ENCODE peak calls at places on chromosomes 16 and 17, in four cellular contexts. One of them, this sample, is unnamed.

GRCh38 chr17:15106540-15106939 is 158.6 kb downstream of the PMP22 start:
- DNase-seq in naive thymus-derived CD4-positive, alpha-beta T cell: no peak
- DNase-seq in uterus: no peak
- DNase-seq in fibroblast of lung: no peak
- DNase-seq in this sample: no peak

GRCh38 chr17:48052956-48053757 is 5.0 kb downstream of the NFE2L1 start:
- DNase-seq in naive thymus-derived CD4-positive, alpha-beta T cell: no peak
- DNase-seq in uterus: peak; percentile 83
- DNase-seq in fibroblast of lung: peak; percentile 47
- DNase-seq in this sample: peak; percentile 48

GRCh38 chr17:61862105-61862574 is 1.2 kb downstream of the BRIP1 start:
- DNase-seq in naive thymus-derived CD4-positive, alpha-beta T cell: no peak
- DNase-seq in fibroblast of lung: peak; percentile 39
- DNase-seq in uterus: no peak
- DNase-seq in this sample: no peak

GRCh38 chr16:508884-509736 is 18.4 kb upstream of the CAPN15 start:
- DNase-seq in naive thymus-derived CD4-positive, alpha-beta T cell: no peak
- DNase-seq in fibroblast of lung: no peak
- DNase-seq in uterus: no peak
- DNase-seq in this sample: no peak

GRCh38 chr17:39794249-39794970 is 56.7 kb downstream of the GRB7 start:
- DNase-seq in naive thymus-derived CD4-positive, alpha-beta T cell: no peak
- DNase-seq in fibroblast of lung: no peak
- DNase-seq in uterus: no peak
- DNase-seq in this sample: no peak

GRCh38 chr16:20910781-20911321 is 10.3 kb downstream of the LYRM1 start:
- DNase-seq in uterus: no peak
- DNase-seq in fibroblast of lung: peak; percentile 88
- DNase-seq in naive thymus-derived CD4-positive, alpha-beta T cell: no peak
- DNase-seq in this sample: no peak

GRCh38 chr16:17316005-17316404 is 154.8 kb downstream of the XYLT1 start:
- DNase-seq in naive thymus-derived CD4-positive, alpha-beta T cell: no peak
- DNase-seq in fibroblast of lung: no peak
- DNase-seq in uterus: no peak
- DNase-seq in this sample: no peak

GRCh38 chr16:83187404-83187803 is 560.6 kb downstream of the CDH13 start:
- DNase-seq in fibroblast of lung: peak; percentile 65
- DNase-seq in naive thymus-derived CD4-positive, alpha-beta T cell: peak; percentile 21
- DNase-seq in uterus: no peak
- DNase-seq in this sample: no peak

GRCh38 chr17:69853533-69854262 is 221.3 kb upstream of the KCNJ16 start:
- DNase-seq in uterus: no peak
- DNase-seq in fibroblast of lung: no peak
- DNase-seq in naive thymus-derived CD4-positive, alpha-beta T cell: no peak
- DNase-seq in this sample: peak; percentile 13

GRCh38 chr17:37489197-37490001 is at the start of gene DUSP14:
- DNase-seq in fibroblast of lung: peak; percentile 75
- DNase-seq in naive thymus-derived CD4-positive, alpha-beta T cell: peak; percentile 85
- DNase-seq in uterus: peak; percentile 69
- DNase-seq in this sample: peak; percentile 88

GRCh38 chr17:40177275-40177874 is at the start of gene RAPGEFL1:
- DNase-seq in fibroblast of lung: peak; percentile 53
- DNase-seq in uterus: peak; percentile 75
- DNase-seq in naive thymus-derived CD4-positive, alpha-beta T cell: peak; percentile 81
- DNase-seq in this sample: no peak

GRCh38 chr17:58302919-58303551 is 22.3 kb upstream of the MPO start:
- DNase-seq in uterus: no peak
- DNase-seq in naive thymus-derived CD4-positive, alpha-beta T cell: no peak
- DNase-seq in fibroblast of lung: no peak
- DNase-seq in this sample: no peak

GRCh38 chr17:83153681-83154310 is 74.4 kb downstream of the METRNL start:
- DNase-seq in naive thymus-derived CD4-positive, alpha-beta T cell: no peak
- DNase-seq in uterus: no peak
- DNase-seq in fibroblast of lung: no peak
- DNase-seq in this sample: no peak
- H3K9me3 ChIP-seq in naive thymus-derived CD4-positive, alpha-beta T cell: no peaks in the 10 kb centered on the region
- H3K9me3 ChIP-seq in uterus: no peaks in the 10 kb centered on the region
- H3K9me3 ChIP-seq in fibroblast of lung: no peaks in the 10 kb centered on the region
- H3K9me3 ChIP-seq in this sample: peaks cover under 1% of the 10 kb centered on the region

GRCh38 chr16:28241924-28242323 is 30.2 kb upstream of the XPO6 start:
- DNase-seq in fibroblast of lung: no peak
- DNase-seq in uterus: no peak
- DNase-seq in naive thymus-derived CD4-positive, alpha-beta T cell: no peak
- DNase-seq in this sample: no peak
- H3K4me3 ChIP-seq in fibroblast of lung: no peak overlapping the region
- H3K4me3 ChIP-seq in uterus: no peak overlapping the region
- H3K4me3 ChIP-seq in naive thymus-derived CD4-positive, alpha-beta T cell: no peak overlapping the region
- H3K4me3 ChIP-seq in this sample: no peak overlapping the region

DNA sequence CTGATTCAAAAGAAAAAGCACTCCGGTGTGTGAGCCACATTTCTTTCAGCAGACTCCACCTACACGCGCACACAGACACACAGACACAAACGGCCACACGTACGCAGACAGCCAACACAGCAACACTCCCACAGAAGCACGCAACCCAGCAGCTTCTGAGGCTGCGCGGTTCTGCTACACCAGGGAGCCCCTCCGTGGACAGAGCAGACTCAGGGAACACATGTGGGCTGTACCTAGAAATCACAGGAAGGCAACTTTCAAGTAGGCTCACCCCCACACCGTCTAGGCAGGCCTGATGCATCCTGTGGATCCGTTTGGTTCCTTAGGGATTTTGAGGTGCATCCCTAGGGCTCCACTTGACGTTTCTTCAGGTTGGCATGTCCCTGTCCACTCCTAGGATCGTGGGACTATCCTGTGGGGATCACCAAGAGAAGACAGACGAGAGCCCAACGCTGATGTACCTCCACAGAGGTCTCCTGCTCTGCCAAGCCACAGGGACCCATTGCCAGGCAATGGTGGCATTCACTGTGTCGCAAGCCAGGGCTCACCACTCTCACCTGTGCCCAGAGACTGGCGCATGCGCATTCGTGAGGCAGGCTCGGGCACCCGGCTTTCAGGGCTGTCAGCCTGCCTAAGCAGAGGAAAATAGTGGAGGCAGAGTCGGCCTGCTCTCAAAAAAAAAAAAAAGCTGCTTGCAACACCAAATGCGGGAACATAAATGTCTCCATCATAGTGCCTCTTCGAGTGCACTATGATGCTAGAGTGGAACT is 2333.3 kb downstream of the TP53TG3F start:
- DNase-seq in naive thymus-derived CD4-positive, alpha-beta T cell: no peak
- DNase-seq in uterus: no peak
- DNase-seq in fibroblast of lung: no peak
- DNase-seq in this sample: no peak
- H3K9me3 ChIP-seq in naive thymus-derived CD4-positive, alpha-beta T cell: no peaks in the 10 kb centered on the region
- H3K9me3 ChIP-seq in uterus: no peaks in the 10 kb centered on the region
- H3K9me3 ChIP-seq in fibroblast of lung: no peaks in the 10 kb centered on the region
- H3K9me3 ChIP-seq in this sample: no peaks in the 10 kb centered on the region

DNA sequence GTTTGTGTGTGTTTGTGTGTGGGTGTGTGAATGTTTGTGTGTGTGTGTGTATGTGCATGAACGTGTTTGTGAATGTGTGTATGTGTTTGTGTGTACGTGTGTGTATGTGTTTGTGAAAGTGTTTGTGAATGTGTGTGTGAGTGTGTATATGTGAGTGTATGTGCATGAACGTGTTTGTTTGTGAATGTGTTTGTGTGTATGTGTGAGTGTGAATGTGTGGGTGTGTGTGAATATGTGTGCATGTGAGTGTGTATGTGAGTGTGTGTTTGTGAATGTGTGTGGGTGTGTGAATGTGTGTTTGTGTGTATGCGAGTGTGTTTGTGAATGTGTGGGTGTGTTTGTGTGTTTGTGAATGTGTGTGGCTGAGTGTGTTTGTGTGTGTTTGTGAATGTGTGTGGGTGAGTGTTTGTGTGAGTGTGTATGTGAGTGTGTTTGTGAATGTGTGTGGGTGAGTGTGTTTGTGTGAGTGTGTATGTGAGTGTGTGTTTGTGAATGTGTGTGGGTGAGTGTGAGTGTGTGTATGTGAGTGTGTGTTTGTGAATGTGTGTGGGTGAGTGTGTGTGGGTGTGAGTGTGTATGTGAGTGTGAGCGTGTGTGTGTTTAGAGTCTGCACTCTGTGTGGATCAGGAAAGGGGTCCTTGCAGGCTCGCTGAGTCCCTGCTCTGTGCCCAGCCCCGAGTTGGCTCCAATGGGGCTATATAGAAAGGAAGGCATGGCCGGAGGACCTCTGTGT is 890 bp upstream of the CD300A start:
- DNase-seq in uterus: no peak
- DNase-seq in naive thymus-derived CD4-positive, alpha-beta T cell: no peak
- DNase-seq in fibroblast of lung: no peak
- DNase-seq in this sample: no peak
- H3K4me3 ChIP-seq in uterus: no peak overlapping the region
- H3K4me3 ChIP-seq in naive thymus-derived CD4-positive, alpha-beta T cell: peak overlapping the region; percentile 66
- H3K4me3 ChIP-seq in fibroblast of lung: no peak overlapping the region
- H3K4me3 ChIP-seq in this sample: no peak overlapping the region

DNA sequence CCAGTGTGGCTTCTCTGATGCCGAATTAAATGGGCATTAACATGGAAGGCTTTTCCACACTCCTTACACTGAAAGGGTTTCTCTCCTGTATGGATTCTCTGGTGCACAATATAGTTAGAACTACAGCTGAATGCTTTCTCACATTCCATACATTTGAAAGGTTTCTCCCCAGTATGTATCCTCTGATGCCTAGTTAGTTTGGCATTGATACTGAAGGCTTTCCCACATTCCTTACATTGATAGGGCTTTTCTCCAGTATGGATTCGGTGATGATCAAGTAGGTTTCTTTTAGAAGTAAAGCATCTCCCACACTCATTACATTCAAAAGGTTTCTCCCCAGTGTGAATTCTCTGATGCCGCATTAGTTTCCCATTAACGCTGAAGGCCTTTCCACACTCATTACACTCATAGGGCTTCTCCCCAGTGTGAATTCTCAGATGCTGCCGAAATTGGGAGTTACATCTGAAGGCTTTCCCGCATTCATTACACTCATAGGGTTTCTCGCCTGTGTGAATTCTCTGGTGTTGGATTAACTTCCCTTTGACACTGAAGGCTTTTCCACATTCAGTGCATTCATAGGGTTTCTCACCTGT is 6.5 kb upstream of the TLE7 start:
- DNase-seq in naive thymus-derived CD4-positive, alpha-beta T cell: no peak
- DNase-seq in fibroblast of lung: no peak
- DNase-seq in uterus: no peak
- DNase-seq in this sample: no peak
- H3K9me3 ChIP-seq in naive thymus-derived CD4-positive, alpha-beta T cell: peaks cover 11% of the 10 kb centered on the region
- H3K9me3 ChIP-seq in fibroblast of lung: peaks cover 14% of the 10 kb centered on the region
- H3K9me3 ChIP-seq in uterus: no peaks in the 10 kb centered on the region
- H3K9me3 ChIP-seq in this sample: peaks cover 16% of the 10 kb centered on the region

GRCh38 chr17:19647697-19648474 is 665 bp upstream of the ALDH3A2 start:
- DNase-seq in uterus: peak; percentile 70
- DNase-seq in fibroblast of lung: peak; percentile 68
- DNase-seq in naive thymus-derived CD4-positive, alpha-beta T cell: peak; percentile 47
- DNase-seq in this sample: peak; percentile 72
- H3K4me3 ChIP-seq in uterus: peak overlapping the region; percentile 67
- H3K4me3 ChIP-seq in fibroblast of lung: peak overlapping the region; percentile 79
- H3K4me3 ChIP-seq in naive thymus-derived CD4-positive, alpha-beta T cell: peak overlapping the region; percentile 90
- H3K4me3 ChIP-seq in this sample: peak overlapping the region; percentile 60

DNA sequence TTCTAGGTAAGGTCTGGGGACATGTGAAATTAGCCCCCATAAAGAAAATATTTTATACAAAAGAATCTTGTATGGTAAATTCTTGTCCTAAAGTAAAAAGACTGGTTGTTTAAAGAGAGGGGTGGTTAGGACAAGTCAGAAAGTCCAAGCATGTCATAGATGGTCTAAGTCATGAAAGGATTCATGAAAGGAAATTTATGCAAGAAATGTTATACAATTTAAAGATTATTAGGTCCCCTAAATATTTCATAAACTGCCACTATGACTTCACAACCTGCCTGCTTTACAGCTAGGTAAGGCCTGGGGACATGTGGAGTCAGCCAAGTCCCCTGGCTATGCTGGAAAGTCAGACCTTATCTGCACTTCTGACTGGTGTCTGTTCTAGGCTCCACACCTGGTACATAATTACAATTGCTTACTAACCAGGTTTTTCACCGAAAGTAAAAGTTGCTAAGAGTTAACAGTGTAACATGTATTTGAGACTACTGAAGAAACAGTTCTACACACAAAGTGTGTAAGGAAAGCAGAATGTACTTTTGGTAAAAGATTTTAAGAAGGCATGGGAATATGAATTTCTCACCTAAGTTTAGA is 17.0 kb downstream of the N4BP1 start:
- DNase-seq in uterus: no peak
- DNase-seq in naive thymus-derived CD4-positive, alpha-beta T cell: no peak
- DNase-seq in fibroblast of lung: no peak
- DNase-seq in this sample: no peak
- H3K9me3 ChIP-seq in uterus: no peaks in the 10 kb centered on the region
- H3K9me3 ChIP-seq in naive thymus-derived CD4-positive, alpha-beta T cell: no peaks in the 10 kb centered on the region
- H3K9me3 ChIP-seq in fibroblast of lung: no peaks in the 10 kb centered on the region
- H3K9me3 ChIP-seq in this sample: peaks cover 17% of the 10 kb centered on the region

DNA sequence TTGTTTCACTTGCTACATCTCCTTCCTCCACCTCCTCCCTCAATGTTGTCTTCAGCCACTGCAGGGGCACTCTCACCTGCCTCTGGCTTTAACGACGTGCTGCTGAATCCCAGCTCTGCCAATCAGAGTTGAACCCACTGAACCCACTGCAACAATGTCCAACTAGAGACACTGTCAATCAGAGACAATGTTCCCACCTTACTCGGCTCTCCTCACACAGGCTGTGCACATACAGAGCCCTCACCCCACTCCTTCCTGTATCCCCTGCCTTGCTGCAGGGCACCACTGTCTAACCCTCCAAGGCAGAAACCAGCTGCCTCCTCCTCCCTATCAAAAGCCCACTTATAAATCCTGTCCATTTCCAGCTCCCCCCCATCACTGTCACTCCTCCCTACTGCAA is 58.7 kb downstream of the ANKRD11 start:
- DNase-seq in naive thymus-derived CD4-positive, alpha-beta T cell: no peak
- DNase-seq in uterus: no peak
- DNase-seq in fibroblast of lung: no peak
- DNase-seq in this sample: no peak
- H3K4me3 ChIP-seq in naive thymus-derived CD4-positive, alpha-beta T cell: no peak overlapping the region
- H3K4me3 ChIP-seq in uterus: no peak overlapping the region
- H3K4me3 ChIP-seq in fibroblast of lung: peak overlapping the region; percentile 19
- H3K4me3 ChIP-seq in this sample: no peak overlapping the region

GRCh38 chr17:27088767-27089078 is 205.2 kb upstream of the WSB1 start:
- DNase-seq in naive thymus-derived CD4-positive, alpha-beta T cell: no peak
- DNase-seq in fibroblast of lung: no peak
- DNase-seq in uterus: no peak
- DNase-seq in this sample: no peak

GRCh38 chr17:27087935-27088766 is 205.8 kb upstream of the WSB1 start:
- DNase-seq in naive thymus-derived CD4-positive, alpha-beta T cell: no peak
- DNase-seq in uterus: no peak
- DNase-seq in fibroblast of lung: no peak
- DNase-seq in this sample: no peak

GRCh38 chr17:27086526-27086925 is 207.4 kb upstream of the WSB1 start:
- DNase-seq in naive thymus-derived CD4-positive, alpha-beta T cell: no peak
- DNase-seq in fibroblast of lung: no peak
- DNase-seq in uterus: no peak
- DNase-seq in this sample: no peak

GRCh38 chr17:27089929-27090247 is 204.0 kb upstream of the WSB1 start:
- DNase-seq in uterus: no peak
- DNase-seq in fibroblast of lung: no peak
- DNase-seq in naive thymus-derived CD4-positive, alpha-beta T cell: no peak
- DNase-seq in this sample: no peak

DNA sequence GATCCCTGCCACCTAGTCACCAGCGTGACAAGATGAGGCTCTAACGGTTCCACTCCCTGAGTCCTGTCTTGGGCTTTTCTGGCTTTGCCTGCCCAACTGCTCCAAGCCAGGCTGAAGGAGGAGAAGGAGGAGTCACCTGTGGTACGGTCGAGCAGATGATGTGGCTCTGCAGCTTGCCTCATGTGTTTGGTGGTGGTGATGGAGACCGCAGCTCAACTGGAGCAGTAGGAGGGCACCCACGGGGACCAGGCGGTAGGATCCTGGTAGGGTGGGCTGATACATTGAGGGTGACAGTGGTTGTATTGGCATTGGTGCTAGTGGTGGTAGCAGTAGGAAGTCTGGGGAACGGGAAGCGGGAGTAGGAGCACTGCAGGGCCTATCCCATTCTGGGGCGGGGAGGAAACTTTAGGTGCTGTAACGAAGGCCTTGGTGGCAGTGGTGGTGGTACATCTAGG is 202.8 kb upstream of the WSB1 start:
- DNase-seq in fibroblast of lung: no peak
- DNase-seq in uterus: no peak
- DNase-seq in naive thymus-derived CD4-positive, alpha-beta T cell: no peak
- DNase-seq in this sample: no peak
- H3K9me3 ChIP-seq in fibroblast of lung: no peaks in the 10 kb centered on the region
- H3K9me3 ChIP-seq in uterus: no peaks in the 10 kb centered on the region
- H3K9me3 ChIP-seq in naive thymus-derived CD4-positive, alpha-beta T cell: no peaks in the 10 kb centered on the region
- H3K9me3 ChIP-seq in this sample: no peaks in the 10 kb centered on the region

This sample was measured in MG63.